ENCODE peak calls at places on chromosomes 1 and 21, in seven cellular contexts. One of them, this sample, is unnamed.

GRCh38 chr1:58900401-58900800 is 116.6 kb upstream of the JUN start:
- DNase-seq in IMR-90: no peak
- DNase-seq in dorsolateral prefrontal cortex: no peak
- DNase-seq in DMS79 treated with DMSO at 0.1 percent for 48 hours: no peak
- DNase-seq in activated T-helper 1 cell treated with Interleukin-2 at 50 U/mL for 16 hours: no peak
- DNase-seq in iPS DF 19.7: no peak
- DNase-seq in HT1080: no peak
- DNase-seq in this sample: no peak

GRCh38 chr1:197521118-197521739 is 253.2 kb downstream of the CRB1 start:
- DNase-seq in activated T-helper 1 cell treated with Interleukin-2 at 50 U/mL for 16 hours: no peak
- DNase-seq in IMR-90: peak
- DNase-seq in DMS79 treated with DMSO at 0.1 percent for 48 hours: no peak
- DNase-seq in dorsolateral prefrontal cortex: no peak
- DNase-seq in iPS DF 19.7: no peak
- DNase-seq in HT1080: peak
- DNase-seq in this sample: peak

GRCh38 chr21:14361958-14362357 is 21.0 kb downstream of the HSPA13 start:
- DNase-seq in DMS79 treated with DMSO at 0.1 percent for 48 hours: no peak
- DNase-seq in HT1080: no peak
- DNase-seq in dorsolateral prefrontal cortex: no peak
- DNase-seq in IMR-90: no peak
- DNase-seq in activated T-helper 1 cell treated with Interleukin-2 at 50 U/mL for 16 hours: no peak
- DNase-seq in iPS DF 19.7: no peak
- DNase-seq in this sample: no peak

GRCh38 chr21:43345746-43346409 is 81.1 kb downstream of the SIK1 start:
- DNase-seq in iPS DF 19.7: no peak
- DNase-seq in activated T-helper 1 cell treated with Interleukin-2 at 50 U/mL for 16 hours: no peak
- DNase-seq in IMR-90: peak
- DNase-seq in dorsolateral prefrontal cortex: no peak
- DNase-seq in HT1080: peak
- DNase-seq in DMS79 treated with DMSO at 0.1 percent for 48 hours: no peak
- DNase-seq in this sample: peak

GRCh38 chr1:15384301-15384901 is 25.3 kb upstream of the EFHD2 start:
- DNase-seq in DMS79 treated with DMSO at 0.1 percent for 48 hours: no peak
- DNase-seq in dorsolateral prefrontal cortex: peak
- DNase-seq in iPS DF 19.7: peak
- DNase-seq in IMR-90: no peak
- DNase-seq in activated T-helper 1 cell treated with Interleukin-2 at 50 U/mL for 16 hours: no peak
- DNase-seq in HT1080: no peak
- DNase-seq in this sample: no peak

GRCh38 chr1:84598846-84599741 is 24.9 kb upstream of the CTBS start:
- DNase-seq in IMR-90: peak
- DNase-seq in iPS DF 19.7: no peak
- DNase-seq in dorsolateral prefrontal cortex: no peak
- DNase-seq in DMS79 treated with DMSO at 0.1 percent for 48 hours: no peak
- DNase-seq in activated T-helper 1 cell treated with Interleukin-2 at 50 U/mL for 16 hours: no peak
- DNase-seq in HT1080: peak
- DNase-seq in this sample: peak

GRCh38 chr1:111214086-111214801 is 13.3 kb upstream of the CHI3L2 start:
- DNase-seq in IMR-90: peak
- DNase-seq in activated T-helper 1 cell treated with Interleukin-2 at 50 U/mL for 16 hours: no peak
- DNase-seq in dorsolateral prefrontal cortex: no peak
- DNase-seq in HT1080: no peak
- DNase-seq in iPS DF 19.7: no peak
- DNase-seq in DMS79 treated with DMSO at 0.1 percent for 48 hours: no peak
- DNase-seq in this sample: no peak

GRCh38 chr1:232704694-232705680 is 75.1 kb upstream of the SIPA1L2 start:
- DNase-seq in DMS79 treated with DMSO at 0.1 percent for 48 hours: peak
- DNase-seq in HT1080: peak
- DNase-seq in iPS DF 19.7: no peak
- DNase-seq in dorsolateral prefrontal cortex: no peak
- DNase-seq in activated T-helper 1 cell treated with Interleukin-2 at 50 U/mL for 16 hours: no peak
- DNase-seq in IMR-90: peak
- DNase-seq in this sample: peak

GRCh38 chr1:38455829-38456563 is 403.6 kb downstream of the RRAGC start:
- DNase-seq in dorsolateral prefrontal cortex: no peak
- DNase-seq in iPS DF 19.7: no peak
- DNase-seq in DMS79 treated with DMSO at 0.1 percent for 48 hours: no peak
- DNase-seq in activated T-helper 1 cell treated with Interleukin-2 at 50 U/mL for 16 hours: no peak
- DNase-seq in HT1080: peak
- DNase-seq in IMR-90: no peak
- DNase-seq in this sample: no peak

GRCh38 chr1:40315795-40316594 is 1.1 kb downstream of the COL9A2 start:
- DNase-seq in iPS DF 19.7: no peak
- DNase-seq in DMS79 treated with DMSO at 0.1 percent for 48 hours: peak
- DNase-seq in activated T-helper 1 cell treated with Interleukin-2 at 50 U/mL for 16 hours: no peak
- DNase-seq in dorsolateral prefrontal cortex: no peak
- DNase-seq in IMR-90: no peak
- DNase-seq in HT1080: no peak
- DNase-seq in this sample: no peak

GRCh38 chr1:156347337-156347736 is 9.0 kb downstream of the TSACC start:
- DNase-seq in dorsolateral prefrontal cortex: no peak
- DNase-seq in IMR-90: peak
- DNase-seq in iPS DF 19.7: no peak
- DNase-seq in HT1080: no peak
- DNase-seq in activated T-helper 1 cell treated with Interleukin-2 at 50 U/mL for 16 hours: no peak
- DNase-seq in DMS79 treated with DMSO at 0.1 percent for 48 hours: no peak
- DNase-seq in this sample: peak

GRCh38 chr1:167533851-167534300 is 15.5 kb upstream of the CD247 start:
- DNase-seq in dorsolateral prefrontal cortex: peak
- DNase-seq in DMS79 treated with DMSO at 0.1 percent for 48 hours: peak
- DNase-seq in iPS DF 19.7: no peak
- DNase-seq in activated T-helper 1 cell treated with Interleukin-2 at 50 U/mL for 16 hours: peak
- DNase-seq in IMR-90: peak
- DNase-seq in HT1080: peak
- DNase-seq in this sample: peak

GRCh38 chr1:235875236-235875635 is 8.5 kb upstream of the LYST start:
- DNase-seq in IMR-90: no peak
- DNase-seq in iPS DF 19.7: no peak
- DNase-seq in activated T-helper 1 cell treated with Interleukin-2 at 50 U/mL for 16 hours: no peak
- DNase-seq in HT1080: no peak
- DNase-seq in DMS79 treated with DMSO at 0.1 percent for 48 hours: no peak
- DNase-seq in dorsolateral prefrontal cortex: no peak
- DNase-seq in this sample: no peak

GRCh38 chr21:30194701-30195299 is 21.1 kb downstream of the CLDN8 start:
- DNase-seq in activated T-helper 1 cell treated with Interleukin-2 at 50 U/mL for 16 hours: no peak
- DNase-seq in dorsolateral prefrontal cortex: no peak
- DNase-seq in DMS79 treated with DMSO at 0.1 percent for 48 hours: no peak
- DNase-seq in IMR-90: no peak
- DNase-seq in HT1080: peak
- DNase-seq in iPS DF 19.7: peak
- DNase-seq in this sample: no peak

GRCh38 chr1:28062806-28063205 is 25.6 kb downstream of the EYA3 start:
- DNase-seq in dorsolateral prefrontal cortex: no peak
- DNase-seq in DMS79 treated with DMSO at 0.1 percent for 48 hours: no peak
- DNase-seq in activated T-helper 1 cell treated with Interleukin-2 at 50 U/mL for 16 hours: no peak
- DNase-seq in IMR-90: no peak
- DNase-seq in HT1080: peak
- DNase-seq in iPS DF 19.7: no peak
- DNase-seq in this sample: no peak

GRCh38 chr1:1100296-1100695 is 15.6 kb downstream of the C1orf159 start:
- DNase-seq in DMS79 treated with DMSO at 0.1 percent for 48 hours: no peak
- DNase-seq in IMR-90: no peak
- DNase-seq in dorsolateral prefrontal cortex: peak
- DNase-seq in HT1080: no peak
- DNase-seq in activated T-helper 1 cell treated with Interleukin-2 at 50 U/mL for 16 hours: no peak
- DNase-seq in iPS DF 19.7: no peak
- DNase-seq in this sample: no peak

GRCh38 chr1:208308221-208308620 is 64.0 kb upstream of the PLXNA2 start:
- DNase-seq in HT1080: no peak
- DNase-seq in dorsolateral prefrontal cortex: no peak
- DNase-seq in iPS DF 19.7: no peak
- DNase-seq in activated T-helper 1 cell treated with Interleukin-2 at 50 U/mL for 16 hours: no peak
- DNase-seq in DMS79 treated with DMSO at 0.1 percent for 48 hours: no peak
- DNase-seq in IMR-90: no peak
- DNase-seq in this sample: no peak

GRCh38 chr1:245475116-245475515 is 320.3 kb downstream of the KIF26B start:
- DNase-seq in HT1080: peak
- DNase-seq in activated T-helper 1 cell treated with Interleukin-2 at 50 U/mL for 16 hours: no peak
- DNase-seq in IMR-90: peak
- DNase-seq in iPS DF 19.7: no peak
- DNase-seq in DMS79 treated with DMSO at 0.1 percent for 48 hours: no peak
- DNase-seq in dorsolateral prefrontal cortex: no peak
- DNase-seq in this sample: peak

GRCh38 chr1:9129391-9130041 is 614 bp upstream of the GPR157 start:
- DNase-seq in DMS79 treated with DMSO at 0.1 percent for 48 hours: no peak
- DNase-seq in HT1080: peak
- DNase-seq in iPS DF 19.7: no peak
- DNase-seq in dorsolateral prefrontal cortex: no peak
- DNase-seq in IMR-90: no peak
- DNase-seq in activated T-helper 1 cell treated with Interleukin-2 at 50 U/mL for 16 hours: peak
- DNase-seq in this sample: peak

GRCh38 chr1:111598534-111598933 is 21.1 kb upstream of the RAP1A start:
- DNase-seq in iPS DF 19.7: no peak
- DNase-seq in activated T-helper 1 cell treated with Interleukin-2 at 50 U/mL for 16 hours: no peak
- DNase-seq in HT1080: no peak
- DNase-seq in dorsolateral prefrontal cortex: no peak
- DNase-seq in IMR-90: no peak
- DNase-seq in DMS79 treated with DMSO at 0.1 percent for 48 hours: no peak
- DNase-seq in this sample: no peak

GRCh38 chr1:200206340-200206739 is 178.8 kb downstream of the NR5A2 start:
- DNase-seq in activated T-helper 1 cell treated with Interleukin-2 at 50 U/mL for 16 hours: no peak
- DNase-seq in HT1080: peak
- DNase-seq in DMS79 treated with DMSO at 0.1 percent for 48 hours: no peak
- DNase-seq in dorsolateral prefrontal cortex: no peak
- DNase-seq in IMR-90: peak
- DNase-seq in iPS DF 19.7: no peak
- DNase-seq in this sample: peak

GRCh38 chr1:153213519-153213918 is 3.9 kb upstream of the PRR9 start:
- DNase-seq in dorsolateral prefrontal cortex: no peak
- DNase-seq in HT1080: no peak
- DNase-seq in IMR-90: no peak
- DNase-seq in DMS79 treated with DMSO at 0.1 percent for 48 hours: no peak
- DNase-seq in iPS DF 19.7: no peak
- DNase-seq in activated T-helper 1 cell treated with Interleukin-2 at 50 U/mL for 16 hours: no peak
- DNase-seq in this sample: no peak

GRCh38 chr21:37368536-37369279 is 2.1 kb downstream of the DYRK1A start:
- DNase-seq in activated T-helper 1 cell treated with Interleukin-2 at 50 U/mL for 16 hours: no peak
- DNase-seq in DMS79 treated with DMSO at 0.1 percent for 48 hours: no peak
- DNase-seq in dorsolateral prefrontal cortex: no peak
- DNase-seq in HT1080: peak
- DNase-seq in IMR-90: peak
- DNase-seq in iPS DF 19.7: no peak
- DNase-seq in this sample: peak

This sample was measured in HFFc6.